ENCODE peak calls at places on chromosomes 6 and 20, in ten cellular contexts. One of them, this sample, is unnamed.

GRCh38 chr6:29153083-29153482 is 17.6 kb upstream of the OR2J2 start:
- DNase-seq in keratinocyte: no peak
- DNase-seq in astrocyte: no peak
- DNase-seq in GM23248: no peak
- DNase-seq in fibroblast of lung: no peak
- DNase-seq in A549: no peak
- DNase-seq in mesendoderm: no peak
- DNase-seq in MM.1S: no peak
- DNase-seq in mesenchymal stem cell: no peak
- DNase-seq in H1: no peak
- DNase-seq in this sample: no peak

GRCh38 chr20:45082468-45082867 is 18.5 kb downstream of the KCNS1 start:
- DNase-seq in keratinocyte: no peak
- DNase-seq in astrocyte: no peak
- DNase-seq in GM23248: no peak
- DNase-seq in fibroblast of lung: no peak
- DNase-seq in A549: no peak
- DNase-seq in mesendoderm: no peak
- DNase-seq in MM.1S: no peak
- DNase-seq in mesenchymal stem cell: no peak
- DNase-seq in H1: no peak
- DNase-seq in this sample: no peak

GRCh38 chr6:35955970-35956369 is 35.1 kb upstream of the SRPK1 start:
- DNase-seq in keratinocyte: no peak
- DNase-seq in astrocyte: no peak
- DNase-seq in GM23248: no peak
- DNase-seq in fibroblast of lung: no peak
- DNase-seq in A549: no peak
- DNase-seq in mesendoderm: no peak
- DNase-seq in MM.1S: no peak
- DNase-seq in mesenchymal stem cell: no peak
- DNase-seq in H1: no peak
- DNase-seq in this sample: no peak

GRCh38 chr6:5292154-5292553 is 30.8 kb downstream of the FARS2 start:
- DNase-seq in keratinocyte: no peak
- DNase-seq in astrocyte: no peak
- DNase-seq in GM23248: no peak
- DNase-seq in fibroblast of lung: no peak
- DNase-seq in A549: no peak
- DNase-seq in mesendoderm: no peak
- DNase-seq in MM.1S: no peak
- DNase-seq in mesenchymal stem cell: no peak
- DNase-seq in H1: no peak
- DNase-seq in this sample: no peak

GRCh38 chr6:56374841-56375369 is 127.5 kb upstream of the COL21A1 start:
- DNase-seq in keratinocyte: no peak
- DNase-seq in astrocyte: peak
- DNase-seq in GM23248: peak
- DNase-seq in fibroblast of lung: peak
- DNase-seq in A549: no peak
- DNase-seq in mesendoderm: no peak
- DNase-seq in MM.1S: no peak
- DNase-seq in mesenchymal stem cell: peak
- DNase-seq in H1: no peak
- DNase-seq in this sample: no peak

GRCh38 chr6:69232506-69233194 is 564.2 kb downstream of the LMBRD1 start:
- DNase-seq in keratinocyte: no peak
- DNase-seq in astrocyte: peak
- DNase-seq in GM23248: peak
- DNase-seq in fibroblast of lung: peak
- DNase-seq in A549: peak
- DNase-seq in mesendoderm: peak
- DNase-seq in MM.1S: peak
- DNase-seq in mesenchymal stem cell: peak
- DNase-seq in H1: peak
- DNase-seq in this sample: peak

GRCh38 chr6:25916789-25917490 is 13.6 kb downstream of the SLC17A2 start:
- DNase-seq in keratinocyte: no peak
- DNase-seq in astrocyte: no peak
- DNase-seq in GM23248: no peak
- DNase-seq in fibroblast of lung: no peak
- DNase-seq in A549: no peak
- DNase-seq in mesendoderm: no peak
- DNase-seq in MM.1S: no peak
- DNase-seq in mesenchymal stem cell: no peak
- DNase-seq in H1: no peak
- DNase-seq in this sample: no peak

GRCh38 chr20:32449057-32449889 is 91.1 kb downstream of the ASXL1 start:
- DNase-seq in keratinocyte: no peak
- DNase-seq in astrocyte: no peak
- DNase-seq in GM23248: no peak
- DNase-seq in fibroblast of lung: no peak
- DNase-seq in A549: no peak
- DNase-seq in mesendoderm: no peak
- DNase-seq in MM.1S: no peak
- DNase-seq in mesenchymal stem cell: no peak
- DNase-seq in H1: no peak
- DNase-seq in this sample: no peak

GRCh38 chr20:64100946-64101688 is 6.2 kb downstream of the NPBWR2 start:
- DNase-seq in keratinocyte: no peak
- DNase-seq in astrocyte: no peak
- DNase-seq in GM23248: no peak
- DNase-seq in fibroblast of lung: no peak
- DNase-seq in A549: no peak
- DNase-seq in mesendoderm: no peak
- DNase-seq in MM.1S: no peak
- DNase-seq in mesenchymal stem cell: no peak
- DNase-seq in H1: no peak
- DNase-seq in this sample: no peak

GRCh38 chr6:135535989-135536414 is 38.5 kb upstream of the AHI1 start:
- DNase-seq in keratinocyte: peak
- DNase-seq in astrocyte: peak
- DNase-seq in GM23248: peak
- DNase-seq in fibroblast of lung: peak
- DNase-seq in A549: peak
- DNase-seq in mesendoderm: peak
- DNase-seq in MM.1S: peak
- DNase-seq in mesenchymal stem cell: peak
- DNase-seq in H1: no peak
- DNase-seq in this sample: peak

GRCh38 chr20:5642155-5642981 is 107.8 kb upstream of the SHLD1 start:
- DNase-seq in keratinocyte: no peak
- DNase-seq in astrocyte: peak
- DNase-seq in GM23248: peak
- DNase-seq in fibroblast of lung: no peak
- DNase-seq in A549: no peak
- DNase-seq in mesendoderm: no peak
- DNase-seq in MM.1S: no peak
- DNase-seq in mesenchymal stem cell: peak
- DNase-seq in H1: no peak
- DNase-seq in this sample: no peak

GRCh38 chr20:48669946-48670630 is 157.7 kb downstream of the PREX1 start:
- DNase-seq in keratinocyte: no peak
- DNase-seq in astrocyte: no peak
- DNase-seq in GM23248: no peak
- DNase-seq in fibroblast of lung: no peak
- DNase-seq in A549: no peak
- DNase-seq in mesendoderm: no peak
- DNase-seq in MM.1S: no peak
- DNase-seq in mesenchymal stem cell: no peak
- DNase-seq in H1: no peak
- DNase-seq in this sample: no peak

GRCh38 chr20:15475483-15475882 is 1097.8 kb downstream of the KIF16B start:
- DNase-seq in keratinocyte: peak
- DNase-seq in astrocyte: no peak
- DNase-seq in GM23248: no peak
- DNase-seq in fibroblast of lung: no peak
- DNase-seq in A549: no peak
- DNase-seq in mesendoderm: no peak
- DNase-seq in MM.1S: peak
- DNase-seq in mesenchymal stem cell: no peak
- DNase-seq in H1: no peak
- DNase-seq in this sample: peak

DNA sequence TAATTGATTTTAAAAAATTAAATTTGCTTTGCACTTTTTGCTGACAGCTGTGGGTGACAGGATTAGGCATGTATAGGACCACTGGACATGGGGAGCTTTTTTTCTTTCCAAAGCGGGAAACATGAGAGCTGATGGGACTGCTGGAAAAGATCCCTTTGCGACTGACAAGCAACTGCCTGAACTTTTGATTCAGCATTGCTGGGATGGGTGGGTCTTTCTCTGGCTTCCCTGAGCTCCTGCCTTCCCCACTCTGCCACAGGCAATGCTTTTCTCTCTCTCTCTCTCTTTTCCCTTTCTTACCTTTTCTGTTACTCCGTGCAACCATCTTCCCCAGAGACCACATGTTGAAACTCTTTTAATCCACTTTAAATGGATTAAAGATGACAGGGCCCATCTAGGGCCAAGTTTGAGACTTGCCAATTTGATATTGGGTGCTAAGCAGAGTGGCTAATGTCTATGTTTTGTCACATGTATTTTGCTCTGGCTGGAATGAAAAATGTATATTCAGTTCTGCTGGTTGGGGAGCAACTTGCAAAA is 33.5 kb upstream of the TPD52L1 start:
- DNase-seq in keratinocyte: no peak
- DNase-seq in astrocyte: no peak
- DNase-seq in GM23248: no peak
- DNase-seq in fibroblast of lung: no peak
- DNase-seq in A549: no peak
- DNase-seq in mesendoderm: no peak
- DNase-seq in MM.1S: no peak
- DNase-seq in mesenchymal stem cell: no peak
- DNase-seq in H1: no peak
- DNase-seq in this sample: no peak
- H3K4me3 ChIP-seq in keratinocyte: no peak
- H3K4me3 ChIP-seq in astrocyte: no peak
- H3K4me3 ChIP-seq in GM23248: no peak
- H3K4me3 ChIP-seq in fibroblast of lung: no peak
- H3K4me3 ChIP-seq in A549: no peak
- H3K4me3 ChIP-seq in mesendoderm: no peak
- H3K4me3 ChIP-seq in MM.1S: no peak
- H3K4me3 ChIP-seq in mesenchymal stem cell: no peak
- H3K4me3 ChIP-seq in H1: no peak
- H3K4me3 ChIP-seq in this sample: no peak

DNA sequence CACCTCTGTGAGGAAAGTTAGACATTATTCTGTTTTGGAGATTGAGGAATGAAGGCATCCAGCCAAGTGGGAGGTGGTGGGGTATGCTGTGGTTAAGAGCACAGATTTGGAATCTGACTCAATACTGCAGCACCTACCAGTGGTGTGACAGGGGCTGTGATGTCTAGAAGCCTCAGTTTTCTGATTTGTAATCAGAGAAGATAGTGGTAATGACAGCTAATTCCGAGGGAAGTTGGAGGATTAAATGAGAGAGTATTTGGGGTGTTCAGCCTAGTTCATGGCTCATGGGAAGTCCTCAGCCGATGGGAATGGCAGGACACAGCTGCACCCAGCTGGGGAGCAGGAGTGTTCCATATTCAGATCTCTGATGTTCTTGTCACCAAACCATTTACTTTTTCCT is 9.2 kb downstream of the SLC9A8 start:
- DNase-seq in keratinocyte: no peak
- DNase-seq in astrocyte: peak
- DNase-seq in GM23248: peak
- DNase-seq in fibroblast of lung: peak
- DNase-seq in A549: no peak
- DNase-seq in mesendoderm: peak
- DNase-seq in MM.1S: no peak
- DNase-seq in mesenchymal stem cell: peak
- DNase-seq in H1: no peak
- DNase-seq in this sample: peak
- H3K4me2 ChIP-seq in keratinocyte: no peak
- H3K4me2 ChIP-seq in astrocyte: peak
- H3K4me2 ChIP-seq in GM23248: peak
- H3K4me2 ChIP-seq in fibroblast of lung: peak
- H3K4me2 ChIP-seq in A549: no peak
- H3K4me2 ChIP-seq in mesendoderm: no peak
- H3K4me2 ChIP-seq in MM.1S: no peak
- H3K4me2 ChIP-seq in mesenchymal stem cell: peak
- H3K4me2 ChIP-seq in H1: no peak
- H3K4me2 ChIP-seq in this sample: no peak

GRCh38 chr6:141463237-141463977 is 669.3 kb upstream of the GJE1 start:
- DNase-seq in keratinocyte: no peak
- DNase-seq in astrocyte: peak
- DNase-seq in GM23248: peak
- DNase-seq in fibroblast of lung: peak
- DNase-seq in A549: no peak
- DNase-seq in mesendoderm: no peak
- DNase-seq in MM.1S: peak
- DNase-seq in mesenchymal stem cell: peak
- DNase-seq in H1: no peak
- DNase-seq in this sample: peak
- H3K4me3 ChIP-seq in keratinocyte: no peak
- H3K4me3 ChIP-seq in astrocyte: no peak
- H3K4me3 ChIP-seq in GM23248: peak
- H3K4me3 ChIP-seq in fibroblast of lung: no peak
- H3K4me3 ChIP-seq in A549: no peak
- H3K4me3 ChIP-seq in mesendoderm: no peak
- H3K4me3 ChIP-seq in MM.1S: no peak
- H3K4me3 ChIP-seq in mesenchymal stem cell: peak
- H3K4me3 ChIP-seq in H1: no peak
- H3K4me3 ChIP-seq in this sample: no peak

GRCh38 chr6:13591205-13591921 is 17.0 kb downstream of the SIRT5 start:
- DNase-seq in keratinocyte: no peak
- DNase-seq in astrocyte: no peak
- DNase-seq in GM23248: no peak
- DNase-seq in fibroblast of lung: no peak
- DNase-seq in A549: no peak
- DNase-seq in mesendoderm: no peak
- DNase-seq in MM.1S: no peak
- DNase-seq in mesenchymal stem cell: no peak
- DNase-seq in H1: no peak
- DNase-seq in this sample: no peak

GRCh38 chr6:13593103-13593502 is 18.7 kb downstream of the SIRT5 start:
- DNase-seq in keratinocyte: no peak
- DNase-seq in astrocyte: no peak
- DNase-seq in GM23248: no peak
- DNase-seq in fibroblast of lung: peak
- DNase-seq in A549: no peak
- DNase-seq in mesendoderm: no peak
- DNase-seq in MM.1S: no peak
- DNase-seq in mesenchymal stem cell: no peak
- DNase-seq in H1: no peak
- DNase-seq in this sample: no peak

GRCh38 chr6:13597073-13597472 is 18.1 kb upstream of the NOL7 start:
- DNase-seq in keratinocyte: no peak
- DNase-seq in astrocyte: no peak
- DNase-seq in GM23248: no peak
- DNase-seq in fibroblast of lung: no peak
- DNase-seq in A549: no peak
- DNase-seq in mesendoderm: no peak
- DNase-seq in MM.1S: no peak
- DNase-seq in mesenchymal stem cell: no peak
- DNase-seq in H1: no peak
- DNase-seq in this sample: no peak

GRCh38 chr6:13590574-13591153 is 16.3 kb downstream of the SIRT5 start:
- DNase-seq in keratinocyte: no peak
- DNase-seq in astrocyte: no peak
- DNase-seq in GM23248: no peak
- DNase-seq in fibroblast of lung: no peak
- DNase-seq in A549: no peak
- DNase-seq in mesendoderm: no peak
- DNase-seq in MM.1S: no peak
- DNase-seq in mesenchymal stem cell: no peak
- DNase-seq in H1: no peak
- DNase-seq in this sample: no peak

GRCh38 chr6:13593720-13594119 is 19.3 kb downstream of the SIRT5 start:
- DNase-seq in keratinocyte: no peak
- DNase-seq in astrocyte: peak
- DNase-seq in GM23248: no peak
- DNase-seq in fibroblast of lung: peak
- DNase-seq in A549: no peak
- DNase-seq in mesendoderm: no peak
- DNase-seq in MM.1S: no peak
- DNase-seq in mesenchymal stem cell: no peak
- DNase-seq in H1: no peak
- DNase-seq in this sample: no peak
- H3K4me2 ChIP-seq in keratinocyte: no peak
- H3K4me2 ChIP-seq in astrocyte: no peak
- H3K4me2 ChIP-seq in GM23248: no peak
- H3K4me2 ChIP-seq in fibroblast of lung: no peak
- H3K4me2 ChIP-seq in A549: no peak
- H3K4me2 ChIP-seq in mesendoderm: no peak
- H3K4me2 ChIP-seq in MM.1S: no peak
- H3K4me2 ChIP-seq in mesenchymal stem cell: no peak
- H3K4me2 ChIP-seq in H1: no peak
- H3K4me2 ChIP-seq in this sample: no peak